ENCODE peak calls at places on chromosomes 3 and 15, in seven cellular contexts. One of them, this sample, is unnamed.

GRCh38 chr15:23039151-23039916 is at the start of gene TUBGCP5:
- DNase-seq in A673: peak
- DNase-seq in fibroblast of mammary gland: peak
- DNase-seq in cerebellar nuclear complex: no peak
- DNase-seq in HCT116: peak
- DNase-seq in NCI-H69: peak
- DNase-seq in activated CD4-positive, alpha-beta memory T cell treated with anti-CD3 and anti-CD28 coated beads, Interleukin-2, amount 10 ng/mL, durations not matched to agents 7 days and 5 days: peak
- DNase-seq in this sample: peak

GRCh38 chr15:78893538-78893937 is 20.8 kb downstream of the MORF4L1 start:
- DNase-seq in activated CD4-positive, alpha-beta memory T cell treated with anti-CD3 and anti-CD28 coated beads, Interleukin-2, amount 10 ng/mL, durations not matched to agents 7 days and 5 days: no peak
- DNase-seq in cerebellar nuclear complex: no peak
- DNase-seq in A673: no peak
- DNase-seq in fibroblast of mammary gland: no peak
- DNase-seq in NCI-H69: no peak
- DNase-seq in HCT116: no peak
- DNase-seq in this sample: no peak

GRCh38 chr3:11185564-11186317 is 31.4 kb downstream of the HRH1 start:
- DNase-seq in activated CD4-positive, alpha-beta memory T cell treated with anti-CD3 and anti-CD28 coated beads, Interleukin-2, amount 10 ng/mL, durations not matched to agents 7 days and 5 days: no peak
- DNase-seq in A673: peak
- DNase-seq in HCT116: peak
- DNase-seq in cerebellar nuclear complex: no peak
- DNase-seq in fibroblast of mammary gland: peak
- DNase-seq in NCI-H69: peak
- DNase-seq in this sample: no peak

GRCh38 chr15:39300451-39301153 is 280.3 kb upstream of the THBS1 start:
- DNase-seq in NCI-H69: no peak
- DNase-seq in cerebellar nuclear complex: no peak
- DNase-seq in HCT116: no peak
- DNase-seq in A673: no peak
- DNase-seq in fibroblast of mammary gland: peak
- DNase-seq in activated CD4-positive, alpha-beta memory T cell treated with anti-CD3 and anti-CD28 coated beads, Interleukin-2, amount 10 ng/mL, durations not matched to agents 7 days and 5 days: no peak
- DNase-seq in this sample: no peak

GRCh38 chr15:76642671-76643070 is 262.5 kb downstream of the SCAPER start:
- DNase-seq in cerebellar nuclear complex: no peak
- DNase-seq in A673: no peak
- DNase-seq in HCT116: no peak
- DNase-seq in activated CD4-positive, alpha-beta memory T cell treated with anti-CD3 and anti-CD28 coated beads, Interleukin-2, amount 10 ng/mL, durations not matched to agents 7 days and 5 days: no peak
- DNase-seq in NCI-H69: no peak
- DNase-seq in fibroblast of mammary gland: peak
- DNase-seq in this sample: no peak

GRCh38 chr3:158106773-158107461 is 697 bp upstream of the SHOX2 start:
- DNase-seq in fibroblast of mammary gland: peak
- DNase-seq in NCI-H69: peak
- DNase-seq in activated CD4-positive, alpha-beta memory T cell treated with anti-CD3 and anti-CD28 coated beads, Interleukin-2, amount 10 ng/mL, durations not matched to agents 7 days and 5 days: no peak
- DNase-seq in HCT116: no peak
- DNase-seq in A673: peak
- DNase-seq in cerebellar nuclear complex: no peak
- DNase-seq in this sample: no peak

GRCh38 chr3:179624471-179624870 is 19.9 kb downstream of the NDUFB5 start:
- DNase-seq in NCI-H69: no peak
- DNase-seq in activated CD4-positive, alpha-beta memory T cell treated with anti-CD3 and anti-CD28 coated beads, Interleukin-2, amount 10 ng/mL, durations not matched to agents 7 days and 5 days: no peak
- DNase-seq in fibroblast of mammary gland: no peak
- DNase-seq in HCT116: no peak
- DNase-seq in A673: no peak
- DNase-seq in cerebellar nuclear complex: no peak
- DNase-seq in this sample: no peak

GRCh38 chr3:28699283-28699682 is 350.7 kb upstream of the AZI2 start:
- DNase-seq in A673: no peak
- DNase-seq in cerebellar nuclear complex: no peak
- DNase-seq in NCI-H69: peak
- DNase-seq in activated CD4-positive, alpha-beta memory T cell treated with anti-CD3 and anti-CD28 coated beads, Interleukin-2, amount 10 ng/mL, durations not matched to agents 7 days and 5 days: no peak
- DNase-seq in fibroblast of mammary gland: no peak
- DNase-seq in HCT116: no peak
- DNase-seq in this sample: no peak

GRCh38 chr15:67199391-67199790 is 55.1 kb downstream of the AAGAB start:
- DNase-seq in HCT116: no peak
- DNase-seq in activated CD4-positive, alpha-beta memory T cell treated with anti-CD3 and anti-CD28 coated beads, Interleukin-2, amount 10 ng/mL, durations not matched to agents 7 days and 5 days: no peak
- DNase-seq in A673: no peak
- DNase-seq in cerebellar nuclear complex: no peak
- DNase-seq in fibroblast of mammary gland: peak
- DNase-seq in NCI-H69: no peak
- DNase-seq in this sample: no peak

GRCh38 chr3:183553263-183554026 is 2.1 kb downstream of the KLHL6 start:
- DNase-seq in NCI-H69: no peak
- DNase-seq in A673: no peak
- DNase-seq in activated CD4-positive, alpha-beta memory T cell treated with anti-CD3 and anti-CD28 coated beads, Interleukin-2, amount 10 ng/mL, durations not matched to agents 7 days and 5 days: no peak
- DNase-seq in fibroblast of mammary gland: no peak
- DNase-seq in cerebellar nuclear complex: no peak
- DNase-seq in HCT116: no peak
- DNase-seq in this sample: no peak

GRCh38 chr3:10471337-10471721 is 34.1 kb downstream of the ATP2B2 start:
- DNase-seq in A673: no peak
- DNase-seq in NCI-H69: no peak
- DNase-seq in activated CD4-positive, alpha-beta memory T cell treated with anti-CD3 and anti-CD28 coated beads, Interleukin-2, amount 10 ng/mL, durations not matched to agents 7 days and 5 days: no peak
- DNase-seq in cerebellar nuclear complex: no peak
- DNase-seq in fibroblast of mammary gland: peak
- DNase-seq in HCT116: no peak
- DNase-seq in this sample: no peak

GRCh38 chr15:91530951-91531582 is 322.4 kb upstream of the SLCO3A1 start:
- DNase-seq in cerebellar nuclear complex: no peak
- DNase-seq in fibroblast of mammary gland: no peak
- DNase-seq in activated CD4-positive, alpha-beta memory T cell treated with anti-CD3 and anti-CD28 coated beads, Interleukin-2, amount 10 ng/mL, durations not matched to agents 7 days and 5 days: no peak
- DNase-seq in A673: no peak
- DNase-seq in HCT116: no peak
- DNase-seq in NCI-H69: no peak
- DNase-seq in this sample: no peak